ENCODE peak calls at places on chromosomes 2 and 18, in nine cellular contexts. One of them, this sample, is unnamed.

GRCh38 chr18:42514522-42514921 is 559.5 kb downstream of the PIK3C3 start:
- DNase-seq in stimulated activated CD8-positive, alpha-beta memory T cell treated with anti-CD3 and anti-CD28 coated beads, Interleukin-2, amount 100 ng/mL, for 48 hours: no peak
- DNase-seq in hippocampal formation: no peak
- DNase-seq in occipital lobe: no peak
- DNase-seq in NCI-H69: no peak
- DNase-seq in BJ: no peak
- DNase-seq in D341Med: no peak
- DNase-seq in NB4: no peak
- DNase-seq in AG09319: no peak
- DNase-seq in this sample: no peak

GRCh38 chr2:46034535-46034934 is 262.7 kb upstream of the EPAS1 start:
- DNase-seq in stimulated activated CD8-positive, alpha-beta memory T cell treated with anti-CD3 and anti-CD28 coated beads, Interleukin-2, amount 100 ng/mL, for 48 hours: no peak
- DNase-seq in hippocampal formation: no peak
- DNase-seq in occipital lobe: no peak
- DNase-seq in NCI-H69: no peak
- DNase-seq in BJ: no peak
- DNase-seq in D341Med: no peak
- DNase-seq in NB4: no peak
- DNase-seq in AG09319: no peak
- DNase-seq in this sample: no peak

GRCh38 chr2:168494190-168494711 is 38.2 kb downstream of the CERS6 start:
- DNase-seq in stimulated activated CD8-positive, alpha-beta memory T cell treated with anti-CD3 and anti-CD28 coated beads, Interleukin-2, amount 100 ng/mL, for 48 hours: no peak
- DNase-seq in hippocampal formation: no peak
- DNase-seq in occipital lobe: no peak
- DNase-seq in NCI-H69: no peak
- DNase-seq in BJ: no peak
- DNase-seq in D341Med: no peak
- DNase-seq in NB4: peak
- DNase-seq in AG09319: no peak
- DNase-seq in this sample: no peak

GRCh38 chr2:231172020-231172419 is 26.4 kb upstream of the ARMC9 start:
- DNase-seq in stimulated activated CD8-positive, alpha-beta memory T cell treated with anti-CD3 and anti-CD28 coated beads, Interleukin-2, amount 100 ng/mL, for 48 hours: no peak
- DNase-seq in hippocampal formation: no peak
- DNase-seq in occipital lobe: no peak
- DNase-seq in NCI-H69: no peak
- DNase-seq in BJ: no peak
- DNase-seq in D341Med: no peak
- DNase-seq in NB4: no peak
- DNase-seq in AG09319: peak
- DNase-seq in this sample: no peak

GRCh38 chr2:69959425-69959824 is 2.0 kb downstream of the ASPRV1 start:
- DNase-seq in stimulated activated CD8-positive, alpha-beta memory T cell treated with anti-CD3 and anti-CD28 coated beads, Interleukin-2, amount 100 ng/mL, for 48 hours: no peak
- DNase-seq in hippocampal formation: no peak
- DNase-seq in occipital lobe: no peak
- DNase-seq in NCI-H69: no peak
- DNase-seq in BJ: no peak
- DNase-seq in D341Med: no peak
- DNase-seq in NB4: no peak
- DNase-seq in AG09319: no peak
- DNase-seq in this sample: no peak

GRCh38 chr2:64713686-64714085 is 60.0 kb upstream of the SERTAD2 start:
- DNase-seq in stimulated activated CD8-positive, alpha-beta memory T cell treated with anti-CD3 and anti-CD28 coated beads, Interleukin-2, amount 100 ng/mL, for 48 hours: no peak
- DNase-seq in hippocampal formation: no peak
- DNase-seq in occipital lobe: no peak
- DNase-seq in NCI-H69: no peak
- DNase-seq in BJ: no peak
- DNase-seq in D341Med: no peak
- DNase-seq in NB4: no peak
- DNase-seq in AG09319: no peak
- DNase-seq in this sample: no peak

GRCh38 chr18:63095768-63096167 is 223.8 kb downstream of the BCL2 start:
- DNase-seq in stimulated activated CD8-positive, alpha-beta memory T cell treated with anti-CD3 and anti-CD28 coated beads, Interleukin-2, amount 100 ng/mL, for 48 hours: no peak
- DNase-seq in hippocampal formation: no peak
- DNase-seq in occipital lobe: no peak
- DNase-seq in NCI-H69: no peak
- DNase-seq in BJ: no peak
- DNase-seq in D341Med: no peak
- DNase-seq in NB4: no peak
- DNase-seq in AG09319: no peak
- DNase-seq in this sample: no peak

GRCh38 chr2:237572021-237572741 is 5.8 kb downstream of the PRLH start:
- DNase-seq in stimulated activated CD8-positive, alpha-beta memory T cell treated with anti-CD3 and anti-CD28 coated beads, Interleukin-2, amount 100 ng/mL, for 48 hours: peak
- DNase-seq in hippocampal formation: peak
- DNase-seq in occipital lobe: peak
- DNase-seq in NCI-H69: peak
- DNase-seq in BJ: peak
- DNase-seq in D341Med: peak
- DNase-seq in NB4: peak
- DNase-seq in AG09319: peak
- DNase-seq in this sample: peak

GRCh38 chr18:2914185-2914584 is 67.4 kb downstream of the EMILIN2 start:
- DNase-seq in stimulated activated CD8-positive, alpha-beta memory T cell treated with anti-CD3 and anti-CD28 coated beads, Interleukin-2, amount 100 ng/mL, for 48 hours: no peak
- DNase-seq in hippocampal formation: no peak
- DNase-seq in occipital lobe: no peak
- DNase-seq in NCI-H69: no peak
- DNase-seq in BJ: no peak
- DNase-seq in D341Med: peak
- DNase-seq in NB4: no peak
- DNase-seq in AG09319: no peak
- DNase-seq in this sample: no peak

GRCh38 chr2:68250652-68251186 is 1.6 kb downstream of the PPP3R1 start:
- DNase-seq in stimulated activated CD8-positive, alpha-beta memory T cell treated with anti-CD3 and anti-CD28 coated beads, Interleukin-2, amount 100 ng/mL, for 48 hours: no peak
- DNase-seq in hippocampal formation: no peak
- DNase-seq in occipital lobe: no peak
- DNase-seq in NCI-H69: no peak
- DNase-seq in BJ: no peak
- DNase-seq in D341Med: no peak
- DNase-seq in NB4: no peak
- DNase-seq in AG09319: no peak
- DNase-seq in this sample: no peak

GRCh38 chr2:223633656-223634055 is 31.5 kb upstream of the SCG2 start:
- DNase-seq in stimulated activated CD8-positive, alpha-beta memory T cell treated with anti-CD3 and anti-CD28 coated beads, Interleukin-2, amount 100 ng/mL, for 48 hours: no peak
- DNase-seq in hippocampal formation: no peak
- DNase-seq in occipital lobe: no peak
- DNase-seq in NCI-H69: peak
- DNase-seq in BJ: no peak
- DNase-seq in D341Med: no peak
- DNase-seq in NB4: no peak
- DNase-seq in AG09319: no peak
- DNase-seq in this sample: peak